ENCODE peak calls at places on chromosomes 2 and 18, in six cellular contexts. One of them, this sample, is unnamed.

GRCh38 chr2:239181074-239181581 is 219.7 kb downstream of the HDAC4 start:
- DNase-seq in fibroblast of the aortic adventitia: no peak
- DNase-seq in MM.1S: no peak
- DNase-seq in cardiac fibroblast: no peak
- DNase-seq in pancreas: peak; percentile 39
- DNase-seq in tibial artery: no peak
- DNase-seq in this sample: no peak

GRCh38 chr2:122191331-122191730 is 435.9 kb downstream of the TSN start:
- DNase-seq in fibroblast of the aortic adventitia: no peak
- DNase-seq in MM.1S: no peak
- DNase-seq in cardiac fibroblast: peak; percentile 81
- DNase-seq in pancreas: no peak
- DNase-seq in tibial artery: no peak
- DNase-seq in this sample: peak; percentile 33

GRCh38 chr2:156874707-156875106 is 382.8 kb upstream of the GALNT5 start:
- DNase-seq in fibroblast of the aortic adventitia: no peak
- DNase-seq in MM.1S: no peak
- DNase-seq in cardiac fibroblast: no peak
- DNase-seq in pancreas: no peak
- DNase-seq in tibial artery: no peak
- DNase-seq in this sample: no peak

GRCh38 chr2:154537845-154538244 is 160.7 kb upstream of the KCNJ3 start:
- DNase-seq in fibroblast of the aortic adventitia: no peak
- DNase-seq in MM.1S: no peak
- DNase-seq in cardiac fibroblast: no peak
- DNase-seq in pancreas: no peak
- DNase-seq in tibial artery: no peak
- DNase-seq in this sample: no peak

GRCh38 chr18:50277935-50278334 is 3.4 kb downstream of the MBD1 start:
- DNase-seq in fibroblast of the aortic adventitia: peak; percentile 37
- DNase-seq in MM.1S: no peak
- DNase-seq in cardiac fibroblast: peak; percentile 46
- DNase-seq in pancreas: no peak
- DNase-seq in tibial artery: no peak
- DNase-seq in this sample: peak; percentile 51

GRCh38 chr2:105888625-105889024 is 143.9 kb downstream of the NCK2 start:
- DNase-seq in fibroblast of the aortic adventitia: no peak
- DNase-seq in MM.1S: peak; percentile 40
- DNase-seq in cardiac fibroblast: no peak
- DNase-seq in pancreas: no peak
- DNase-seq in tibial artery: no peak
- DNase-seq in this sample: no peak

GRCh38 chr2:208820289-208820688 is 413.7 kb downstream of the PTH2R start:
- DNase-seq in fibroblast of the aortic adventitia: no peak
- DNase-seq in MM.1S: peak; percentile 80
- DNase-seq in cardiac fibroblast: no peak
- DNase-seq in pancreas: no peak
- DNase-seq in tibial artery: no peak
- DNase-seq in this sample: no peak

GRCh38 chr2:240991378-240992263 is 6.8 kb upstream of the SNED1 start:
- DNase-seq in fibroblast of the aortic adventitia: peak; percentile 88
- DNase-seq in MM.1S: no peak
- DNase-seq in cardiac fibroblast: peak; percentile 93
- DNase-seq in pancreas: peak; percentile 82
- DNase-seq in tibial artery: peak; percentile 96
- DNase-seq in this sample: peak; percentile 83

GRCh38 chr2:236969767-236970655 is 115.7 kb upstream of the COPS8 start:
- DNase-seq in fibroblast of the aortic adventitia: no peak
- DNase-seq in MM.1S: no peak
- DNase-seq in cardiac fibroblast: no peak
- DNase-seq in pancreas: no peak
- DNase-seq in tibial artery: no peak
- DNase-seq in this sample: no peak

GRCh38 chr2:5365871-5366461 is 326.2 kb upstream of the SOX11 start:
- DNase-seq in fibroblast of the aortic adventitia: no peak
- DNase-seq in MM.1S: peak; percentile 63
- DNase-seq in cardiac fibroblast: peak; percentile 3
- DNase-seq in pancreas: peak; percentile 84
- DNase-seq in tibial artery: no peak
- DNase-seq in this sample: no peak

GRCh38 chr2:12300927-12301326 is 415.8 kb upstream of the TRIB2 start:
- DNase-seq in fibroblast of the aortic adventitia: no peak
- DNase-seq in MM.1S: no peak
- DNase-seq in cardiac fibroblast: no peak
- DNase-seq in pancreas: no peak
- DNase-seq in tibial artery: no peak
- DNase-seq in this sample: peak; percentile 53

GRCh38 chr2:112959109-112959591 is 18.7 kb upstream of the IL36G start:
- DNase-seq in fibroblast of the aortic adventitia: peak; percentile 5
- DNase-seq in MM.1S: no peak
- DNase-seq in cardiac fibroblast: no peak
- DNase-seq in pancreas: no peak
- DNase-seq in tibial artery: no peak
- DNase-seq in this sample: no peak

GRCh38 chr2:237859533-237860272 is at the start of gene RAMP1:
- DNase-seq in fibroblast of the aortic adventitia: no peak
- DNase-seq in MM.1S: no peak
- DNase-seq in cardiac fibroblast: peak; percentile 32
- DNase-seq in pancreas: peak; percentile 87
- DNase-seq in tibial artery: no peak
- DNase-seq in this sample: no peak

GRCh38 chr2:10865841-10866240 is 45.9 kb upstream of the KCNF1 start:
- DNase-seq in fibroblast of the aortic adventitia: no peak
- DNase-seq in MM.1S: no peak
- DNase-seq in cardiac fibroblast: no peak
- DNase-seq in pancreas: no peak
- DNase-seq in tibial artery: no peak
- DNase-seq in this sample: no peak
- TF ChIP-seq CTCF in fibroblast of the aortic adventitia: no peak
- TF ChIP-seq CTCF in MM.1S: no peak
- TF ChIP-seq CTCF in cardiac fibroblast: no peak
- TF ChIP-seq CTCF in pancreas: no peak
- TF ChIP-seq CTCF in tibial artery: no peak
- TF ChIP-seq CTCF in this sample: no peak

GRCh38 chr2:166376873-166377272 is 1.1 kb upstream of the SCN9A start:
- DNase-seq in fibroblast of the aortic adventitia: no peak
- DNase-seq in MM.1S: no peak
- DNase-seq in cardiac fibroblast: no peak
- DNase-seq in pancreas: no peak
- DNase-seq in tibial artery: no peak
- DNase-seq in this sample: no peak
- H3K4me3 ChIP-seq in fibroblast of the aortic adventitia: no peak overlapping the region
- H3K4me3 ChIP-seq in MM.1S: no peak overlapping the region
- H3K4me3 ChIP-seq in cardiac fibroblast: no peak overlapping the region
- H3K4me3 ChIP-seq in pancreas: peak overlapping the region; percentile 60
- H3K4me3 ChIP-seq in tibial artery: peak overlapping the region; percentile 53
- H3K4me3 ChIP-seq in this sample: no peak overlapping the region

GRCh38 chr2:134014196-134014960 is 239.5 kb upstream of the MGAT5 start:
- DNase-seq in fibroblast of the aortic adventitia: no peak
- DNase-seq in MM.1S: no peak
- DNase-seq in cardiac fibroblast: no peak
- DNase-seq in pancreas: no peak
- DNase-seq in tibial artery: no peak
- DNase-seq in this sample: peak; percentile 44

GRCh38 chr2:134008837-134009236 is 245.0 kb upstream of the MGAT5 start:
- DNase-seq in fibroblast of the aortic adventitia: no peak
- DNase-seq in MM.1S: no peak
- DNase-seq in cardiac fibroblast: no peak
- DNase-seq in pancreas: no peak
- DNase-seq in tibial artery: no peak
- DNase-seq in this sample: peak; percentile 14

GRCh38 chr2:134009440-134009839 is 244.4 kb upstream of the MGAT5 start:
- DNase-seq in fibroblast of the aortic adventitia: no peak
- DNase-seq in MM.1S: no peak
- DNase-seq in cardiac fibroblast: no peak
- DNase-seq in pancreas: no peak
- DNase-seq in tibial artery: no peak
- DNase-seq in this sample: no peak

GRCh38 chr2:134011936-134012586 is 241.8 kb upstream of the MGAT5 start:
- DNase-seq in fibroblast of the aortic adventitia: no peak
- DNase-seq in MM.1S: no peak
- DNase-seq in cardiac fibroblast: no peak
- DNase-seq in pancreas: no peak
- DNase-seq in tibial artery: no peak
- DNase-seq in this sample: no peak
- TF ChIP-seq CTCF in fibroblast of the aortic adventitia: no peak
- TF ChIP-seq CTCF in MM.1S: no peak
- TF ChIP-seq CTCF in cardiac fibroblast: no peak
- TF ChIP-seq CTCF in pancreas: no peak
- TF ChIP-seq CTCF in tibial artery: no peak
- TF ChIP-seq CTCF in this sample: no peak

DNA sequence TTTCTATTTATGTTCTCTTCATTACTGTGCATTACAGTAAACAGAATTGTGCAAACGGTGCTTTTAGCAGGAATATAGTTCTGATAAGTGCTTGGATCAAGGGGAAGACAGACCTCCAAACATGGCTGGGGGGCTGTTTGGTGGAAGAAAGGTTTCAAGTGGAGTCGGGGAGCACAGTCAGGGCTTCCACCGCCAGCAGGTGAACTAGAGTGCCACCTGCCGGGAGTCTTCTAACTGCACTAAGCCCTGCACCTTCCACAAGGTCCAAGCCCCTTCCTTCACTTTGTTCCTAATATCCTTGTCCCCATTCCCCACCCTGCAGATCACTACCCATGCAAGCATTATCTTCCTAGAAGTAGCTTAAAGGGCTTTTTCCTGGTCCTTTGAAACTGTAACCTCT is 11.1 kb downstream of the ONECUT2 start:
- DNase-seq in fibroblast of the aortic adventitia: no peak
- DNase-seq in MM.1S: peak; percentile 53
- DNase-seq in cardiac fibroblast: no peak
- DNase-seq in pancreas: no peak
- DNase-seq in tibial artery: no peak
- DNase-seq in this sample: peak; percentile 14
- H3K4me3 ChIP-seq in fibroblast of the aortic adventitia: no peak overlapping the region
- H3K4me3 ChIP-seq in MM.1S: no peak overlapping the region
- H3K4me3 ChIP-seq in cardiac fibroblast: no peak overlapping the region
- H3K4me3 ChIP-seq in pancreas: no peak overlapping the region
- H3K4me3 ChIP-seq in tibial artery: no peak overlapping the region
- H3K4me3 ChIP-seq in this sample: no peak overlapping the region

DNA sequence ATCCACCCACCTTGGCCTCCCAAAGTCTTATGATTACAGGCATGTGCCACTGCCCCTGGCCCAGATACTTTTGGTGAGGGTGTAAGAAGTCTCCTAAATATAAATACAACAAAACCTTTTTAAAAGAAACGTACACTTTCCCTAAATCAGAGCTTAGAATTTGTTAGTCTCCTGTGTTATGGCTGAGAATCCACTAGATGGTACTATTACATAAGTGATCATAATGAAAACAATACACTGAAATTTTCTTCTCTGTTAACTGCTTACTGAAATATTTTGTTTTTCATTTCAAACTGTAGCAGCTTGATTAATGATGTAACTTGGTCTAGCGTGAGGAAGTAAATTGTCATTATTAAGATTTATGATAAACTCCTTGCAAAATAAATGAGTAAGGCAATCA is 74.8 kb upstream of the FAM98A start:
- DNase-seq in fibroblast of the aortic adventitia: peak; percentile 22
- DNase-seq in MM.1S: peak; percentile 21
- DNase-seq in cardiac fibroblast: peak; percentile 3
- DNase-seq in pancreas: no peak
- DNase-seq in tibial artery: no peak
- DNase-seq in this sample: peak; percentile 15
- TF ChIP-seq CTCF in fibroblast of the aortic adventitia: peak; percentile 28
- TF ChIP-seq CTCF in MM.1S: peak; percentile 49
- TF ChIP-seq CTCF in cardiac fibroblast: peak; percentile 27
- TF ChIP-seq CTCF in pancreas: no peak
- TF ChIP-seq CTCF in tibial artery: peak; percentile 30
- TF ChIP-seq CTCF in this sample: peak; percentile 6

DNA sequence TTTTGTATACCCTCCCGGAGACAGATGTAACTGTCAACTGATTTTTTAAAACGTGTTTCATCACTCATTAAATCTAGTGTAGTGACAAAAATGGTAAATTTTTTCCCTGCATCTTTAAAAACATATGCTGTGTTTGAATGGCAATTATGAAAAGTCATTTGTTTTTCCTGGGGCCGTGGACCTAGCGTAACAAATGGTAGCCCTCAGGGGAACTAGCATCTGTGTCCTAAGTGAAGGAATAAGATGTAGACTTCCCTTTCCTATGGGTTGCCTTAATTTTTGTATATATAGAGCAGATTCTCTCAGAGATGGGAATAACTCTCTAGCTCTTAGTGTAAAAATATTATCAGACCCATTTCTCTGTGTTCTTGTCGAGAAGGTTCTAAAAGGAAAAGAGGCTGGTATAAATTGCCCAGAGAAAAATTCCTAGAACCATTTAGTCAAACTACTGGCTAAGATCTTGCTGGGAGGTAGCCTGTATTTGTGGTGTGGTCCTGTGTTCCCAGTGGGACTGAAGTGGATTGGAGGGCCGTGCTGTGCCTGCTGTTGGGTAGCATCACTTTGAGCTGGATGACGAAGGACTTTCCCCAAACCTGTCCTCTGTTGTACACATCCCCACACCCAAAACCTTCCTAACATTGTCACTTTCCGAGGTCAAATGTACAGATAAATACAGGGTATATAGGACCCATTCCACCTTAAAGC is 85.8 kb downstream of the LIMS1 start:
- DNase-seq in fibroblast of the aortic adventitia: no peak
- DNase-seq in MM.1S: no peak
- DNase-seq in cardiac fibroblast: no peak
- DNase-seq in pancreas: no peak
- DNase-seq in tibial artery: no peak
- DNase-seq in this sample: no peak
- H3K4me3 ChIP-seq in fibroblast of the aortic adventitia: no peak overlapping the region
- H3K4me3 ChIP-seq in MM.1S: no peak overlapping the region
- H3K4me3 ChIP-seq in cardiac fibroblast: no peak overlapping the region
- H3K4me3 ChIP-seq in pancreas: no peak overlapping the region
- H3K4me3 ChIP-seq in tibial artery: no peak overlapping the region
- H3K4me3 ChIP-seq in this sample: no peak overlapping the region

DNA sequence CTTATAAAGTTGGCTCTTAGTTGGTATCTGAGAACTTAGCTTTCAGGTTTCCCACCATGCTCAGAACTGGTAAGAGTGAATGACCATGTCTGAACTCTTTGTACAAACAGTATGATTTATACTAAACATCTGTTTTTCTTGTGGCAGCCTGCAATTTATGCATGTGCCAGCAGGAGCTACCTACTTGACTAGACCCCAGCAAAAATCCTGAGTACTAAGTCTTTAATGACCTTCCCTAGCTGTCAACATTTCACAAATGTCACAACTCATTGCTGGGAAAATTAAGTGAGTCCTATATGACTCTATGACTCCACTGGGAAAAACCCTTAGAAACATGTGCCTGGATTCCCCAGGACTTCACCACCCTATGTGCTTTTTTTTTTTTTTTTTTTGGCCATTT is 1225.8 kb downstream of the SUCLG1 start:
- DNase-seq in fibroblast of the aortic adventitia: no peak
- DNase-seq in MM.1S: no peak
- DNase-seq in cardiac fibroblast: no peak
- DNase-seq in pancreas: no peak
- DNase-seq in tibial artery: no peak
- DNase-seq in this sample: no peak
- TF ChIP-seq CTCF in fibroblast of the aortic adventitia: no peak
- TF ChIP-seq CTCF in MM.1S: no peak
- TF ChIP-seq CTCF in cardiac fibroblast: no peak
- TF ChIP-seq CTCF in pancreas: no peak
- TF ChIP-seq CTCF in tibial artery: no peak
- TF ChIP-seq CTCF in this sample: no peak